ENCODE peak calls at places on chromosomes 5 and 9, in eight cellular contexts. Y is nephron progenitor cell, Q is B cell, D is GM12878, J is coronary artery, H is mucosa of descending colon, K is thyroid gland, R is AG04449. V is an unnamed sample.

GRCh38 chr5:103562453-103563157 is at the start of gene NUDT12:
- DNase-seq in Y (peak), Q (peak), D (peak), J (peak), H (peak), K (peak), R (no peak), V (peak)

GRCh38 chr5:136192526-136193395 is at the start of gene SMIM32:
- DNase-seq in Y (peak), Q (no peak), D (no peak), J (peak), H (peak), K (peak), R (no peak), V (peak)

GRCh38 chr5:41869150-41869738 is 981 bp downstream of the OXCT1 start:
- DNase-seq in Y (no peak), Q (peak), D (no peak), J (no peak), H (peak), K (peak), R (no peak), V (peak)

GRCh38 chr9:110217656-110218099 is 9.7 kb upstream of the C9orf152 start:
- DNase-seq in Y (no peak), Q (no peak), D (no peak), J (no peak), H (no peak), K (peak), R (no peak), V (no peak)

GRCh38 chr5:40780199-40780598 is 18.0 kb downstream of the PRKAA1 start:
- DNase-seq in Y (no peak), Q (no peak), D (no peak), J (no peak), H (no peak), K (no peak), R (no peak), V (no peak)

GRCh38 chr5:67972027-67972822 is 243.3 kb upstream of the PIK3R1 start:
- DNase-seq in Y (no peak), Q (no peak), D (no peak), J (no peak), H (no peak), K (no peak), R (no peak), V (no peak)

GRCh38 chr5:159034083-159034824 is 65.5 kb downstream of the EBF1 start:
- DNase-seq in Y (peak), Q (no peak), D (no peak), J (no peak), H (no peak), K (no peak), R (no peak), V (no peak)

GRCh38 chr5:111070272-111071134 is 1.0 kb upstream of the TSLP start:
- DNase-seq in Y (peak), Q (no peak), D (no peak), J (no peak), H (no peak), K (peak), R (no peak), V (peak)

GRCh38 chr5:96340357-96340756 is 92.7 kb downstream of the PCSK1 start:
- DNase-seq in Y (no peak), Q (no peak), D (no peak), J (no peak), H (no peak), K (no peak), R (no peak), V (no peak)

GRCh38 chr5:948472-949274 is 56.0 kb downstream of the TRIP13 start:
- DNase-seq in Y (no peak), Q (no peak), D (no peak), J (peak), H (peak), K (no peak), R (no peak), V (no peak)

GRCh38 chr5:82225525-82226172 is 52.5 kb downstream of the RPS23 start:
- DNase-seq in Y (peak), Q (peak), D (peak), J (peak), H (no peak), K (peak), R (peak), V (peak)

GRCh38 chr5:138488481-138488945 is 23.2 kb downstream of the EGR1 start:
- DNase-seq in Y (no peak), Q (no peak), D (no peak), J (no peak), H (no peak), K (no peak), R (no peak), V (no peak)

GRCh38 chr5:27026791-27027190 is 11.6 kb downstream of the CDH9 start:
- DNase-seq in Y (no peak), Q (no peak), D (no peak), J (no peak), H (no peak), K (no peak), R (no peak), V (no peak)

GRCh38 chr5:27015758-27016157 is 22.6 kb downstream of the CDH9 start:
- DNase-seq in Y (no peak), Q (no peak), D (no peak), J (no peak), H (no peak), K (no peak), R (no peak), V (no peak)

GRCh38 chr5:27026059-27026458 is 12.3 kb downstream of the CDH9 start:
- DNase-seq in Y (no peak), Q (no peak), D (no peak), J (no peak), H (no peak), K (no peak), R (no peak), V (no peak)

DNA sequence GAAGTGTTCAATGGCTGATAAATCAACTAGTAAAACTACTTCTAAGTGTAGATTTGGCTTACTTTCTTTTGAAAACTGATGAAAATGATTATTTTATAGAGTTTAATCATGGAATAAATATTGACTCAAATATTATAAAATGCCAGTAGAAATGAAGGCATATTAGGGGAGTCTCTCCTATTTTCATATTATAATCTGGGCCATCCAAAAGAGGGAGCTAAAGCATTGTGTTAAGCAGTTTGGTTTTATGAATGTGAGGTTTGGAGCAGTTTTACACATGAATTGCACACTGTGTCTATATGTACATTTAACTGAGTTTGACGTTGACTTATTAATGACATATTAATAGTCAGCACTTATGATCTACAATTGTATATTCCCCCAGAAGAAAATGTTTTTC is 17.4 kb downstream of the CDH9 start:
- DNase-seq in Y (no peak), Q (no peak), D (no peak), J (no peak), H (no peak), K (no peak), R (no peak), V (no peak)
- TF ChIP-seq CTCF in Y (no peak), Q (no peak), D (no peak), J (no peak), H (no peak), K (no peak), R (no peak), V (no peak)

GRCh38 chr5:73694089-73694488 is 68.1 kb downstream of the ARHGEF28 start:
- DNase-seq in Y (no peak), Q (no peak), D (peak), J (no peak), H (no peak), K (no peak), R (no peak), V (no peak)

GRCh38 chr5:73691301-73691700 is 65.3 kb downstream of the ARHGEF28 start:
- DNase-seq in Y (no peak), Q (no peak), D (no peak), J (no peak), H (no peak), K (no peak), R (no peak), V (no peak)

GRCh38 chr5:73692166-73692640 is 66.2 kb downstream of the ARHGEF28 start:
- DNase-seq in Y (no peak), Q (no peak), D (no peak), J (no peak), H (no peak), K (no peak), R (peak), V (no peak)

GRCh38 chr5:73692981-73693380 is 67.0 kb downstream of the ARHGEF28 start:
- DNase-seq in Y (no peak), Q (no peak), D (no peak), J (no peak), H (no peak), K (no peak), R (no peak), V (no peak)

DNA sequence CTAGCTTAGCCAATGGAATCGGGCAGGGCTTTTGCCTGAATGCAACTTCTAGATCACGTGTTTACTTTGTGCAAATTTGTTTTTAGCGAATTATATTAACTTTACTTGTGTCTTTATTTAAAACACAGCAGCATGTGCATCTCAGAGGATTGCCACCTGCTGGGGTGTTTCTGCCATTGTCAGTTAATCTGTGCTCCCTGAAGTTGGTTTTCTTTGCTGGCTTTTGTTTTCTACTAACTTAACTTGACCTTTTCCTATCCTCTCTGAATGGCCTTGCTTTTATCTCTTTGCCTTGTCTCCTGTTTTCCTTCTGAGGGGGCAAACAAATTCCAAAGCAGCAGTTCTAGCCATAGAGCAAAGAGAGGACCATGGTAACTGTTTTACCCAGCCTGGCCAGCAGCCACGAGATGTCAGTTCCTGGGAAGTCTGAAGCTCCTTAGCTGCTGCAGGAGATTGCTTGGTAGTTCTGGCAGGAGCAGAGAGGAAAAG is 67.6 kb downstream of the ARHGEF28 start:
- DNase-seq in Y (no peak), Q (no peak), D (no peak), J (no peak), H (no peak), K (peak), R (no peak), V (peak)
- TF ChIP-seq CTCF in Y (peak), Q (no peak), D (peak), J (no peak), H (no peak), K (peak), R (peak), V (peak)

GRCh38 chr5:15877905-15878304 is 301.7 kb downstream of the MARCHF11 start:
- DNase-seq in Y (no peak), Q (no peak), D (no peak), J (no peak), H (no peak), K (no peak), R (no peak), V (no peak)

GRCh38 chr5:15885156-15885555 is 294.4 kb downstream of the MARCHF11 start:
- DNase-seq in Y (no peak), Q (no peak), D (no peak), J (no peak), H (no peak), K (no peak), R (peak), V (no peak)

GRCh38 chr5:15886156-15886555 is 293.4 kb downstream of the MARCHF11 start:
- DNase-seq in Y (no peak), Q (no peak), D (no peak), J (no peak), H (no peak), K (no peak), R (no peak), V (no peak)

GRCh38 chr5:15880201-15880600 is 299.4 kb downstream of the MARCHF11 start:
- DNase-seq in Y (no peak), Q (no peak), D (no peak), J (no peak), H (no peak), K (no peak), R (no peak), V (no peak)
- TF ChIP-seq CTCF in Y (no peak), Q (no peak), D (no peak), J (no peak), H (no peak), K (no peak), R (no peak), V (no peak)

GRCh38 chr9:10268500-10269485 is 344.0 kb downstream of the PTPRD start:
- DNase-seq in Y (peak), Q (no peak), D (no peak), J (no peak), H (no peak), K (no peak), R (no peak), V (peak)
- TF ChIP-seq CTCF in Y (peak), Q (peak), D (peak), J (no peak), H (no peak), K (no peak), R (peak), V (peak)

GRCh38 chr5:109668668-109669422 is 20.9 kb upstream of the MAN2A1 start:
- DNase-seq in Y (no peak), Q (no peak), D (no peak), J (no peak), H (no peak), K (no peak), R (no peak), V (no peak)
- TF ChIP-seq CTCF in Y (no peak), Q (no peak), D (no peak), J (no peak), H (no peak), K (no peak), R (no peak), V (no peak)